ENCODE peak calls at places on chromosomes 12 and 14, in five cellular contexts. S is bronchial epithelial cell; C is Peyer's patch; G is GM04504; Y is stimulated activated CD8-positive, alpha-beta memory T cell treated with anti-CD3 and anti-CD28 coated beads, Interleukin-2, amount 100 ng/mL, for 1 hour. A is an unnamed sample.

GRCh38 chr12:79299447-79300198 is 391.1 kb downstream of the PAWR start:
- DNase-seq in S (no peak), C (no peak), G (no peak), Y (no peak), A (no peak)

GRCh38 chr12:34107781-34108404 is 85.6 kb downstream of the ALG10 start:
- DNase-seq in S (no peak), C (no peak), G (no peak), Y (no peak), A (no peak)

GRCh38 chr12:112798019-112798760 is 6.6 kb downstream of the RPH3A start:
- DNase-seq in S (no peak), C (no peak), G (no peak), Y (no peak), A (no peak)

GRCh38 chr12:120394483-120395367 is 25.8 kb upstream of the MSI1 start:
- DNase-seq in S (peak), C (peak), G (no peak), Y (no peak), A (no peak)

GRCh38 chr12:42985506-42985905 is 396.0 kb upstream of the PRICKLE1 start:
- DNase-seq in S (no peak), C (no peak), G (no peak), Y (no peak), A (peak)

GRCh38 chr14:55450987-55451386 is 10.6 kb upstream of the TBPL2 start:
- DNase-seq in S (peak), C (no peak), G (no peak), Y (no peak), A (no peak)

GRCh38 chr14:33414041-33414440 is 475.4 kb downstream of the NPAS3 start:
- DNase-seq in S (no peak), C (no peak), G (no peak), Y (no peak), A (no peak)

GRCh38 chr12:48773686-48774085 is 15.2 kb downstream of the ADCY6 start:
- DNase-seq in S (no peak), C (no peak), G (no peak), Y (no peak), A (no peak)

GRCh38 chr12:59595557-59596231 is at the start of gene SLC16A7:
- DNase-seq in S (peak), C (peak), G (peak), Y (peak), A (peak)

GRCh38 chr14:60254176-60254575 is 5.2 kb downstream of the PPM1A start:
- DNase-seq in S (no peak), C (no peak), G (no peak), Y (no peak), A (no peak)